ENCODE peak calls at places on chromosome 5, in six cellular contexts. K, Q, R, L, S and U are unnamed samples.

GRCh38 chr5:103808464-103809106 is 246.0 kb upstream of the NUDT12 start:
- DNase-seq in R (no peak), S (peak), L (peak), Q (no peak), K (peak), U (peak)

GRCh38 chr5:157827429-157827828 is 31.5 kb downstream of the CLINT1 start:
- DNase-seq in Q (no peak), R (no peak), K (peak), L (peak), S (no peak), U (peak)

GRCh38 chr5:77957-78804 is 13.8 kb upstream of the PLEKHG4B start:
- DNase-seq in L (peak), Q (no peak), S (no peak), R (no peak), K (peak), U (peak)

GRCh38 chr5:10145922-10146321 is 103.8 kb downstream of the ATPSCKMT start:
- DNase-seq in L (peak), R (no peak), Q (no peak), K (peak), S (no peak), U (peak)

GRCh38 chr5:118033686-118034338 is 954.5 kb downstream of the DTWD2 start:
- DNase-seq in R (no peak), Q (peak), S (no peak), K (no peak), L (no peak), U (no peak)

GRCh38 chr5:127933348-127933747 is 150.2 kb upstream of the SLC12A2 start:
- DNase-seq in S (no peak), L (no peak), R (no peak), K (no peak), Q (no peak), U (no peak)

GRCh38 chr5:169717298-169717697 is 80.2 kb downstream of the DOCK2 start:
- DNase-seq in L (peak), K (peak), S (no peak), R (no peak), Q (no peak), U (no peak)

GRCh38 chr5:80569086-80569960 is 757 bp downstream of the ANKRD34B start:
- DNase-seq in R (no peak), S (no peak), Q (no peak), L (peak), K (no peak), U (no peak)

GRCh38 chr5:179294891-179295777 is 50.1 kb downstream of the ADAMTS2 start:
- DNase-seq in L (peak), R (peak), S (no peak), K (peak), Q (peak), U (peak)

GRCh38 chr5:41869150-41869738 is 981 bp downstream of the OXCT1 start:
- DNase-seq in Q (peak), L (peak), R (peak), K (peak), S (peak), U (peak)

GRCh38 chr5:37717613-37718431 is 122.0 kb downstream of the GDNF start:
- DNase-seq in Q (peak), R (no peak), L (peak), K (peak), S (peak), U (peak)

GRCh38 chr5:134784241-134784920 is 25.8 kb downstream of the DDX46 start:
- DNase-seq in S (no peak), L (peak), Q (no peak), R (no peak), K (no peak), U (no peak)

GRCh38 chr5:158897444-158898160 is 202.1 kb downstream of the EBF1 start:
- DNase-seq in R (no peak), S (no peak), K (no peak), L (no peak), Q (no peak), U (no peak)

GRCh38 chr5:132227235-132227484 is 493 bp downstream of the P4HA2 start:
- DNase-seq in L (no peak), R (peak), S (no peak), Q (no peak), K (no peak), U (no peak)

GRCh38 chr5:157524887-157525286 is 50.7 kb downstream of the ADAM19 start:
- DNase-seq in L (no peak), R (no peak), K (no peak), Q (no peak), S (no peak), U (no peak)

GRCh38 chr5:127863610-127864395 is 160.6 kb downstream of the CCDC192 start:
- DNase-seq in L (peak), R (no peak), K (no peak), Q (no peak), S (no peak), U (no peak)

GRCh38 chr5:95958308-95959014 is 3.2 kb downstream of the ELL2 start:
- DNase-seq in S (peak), L (peak), Q (no peak), R (no peak), K (peak), U (no peak)

GRCh38 chr5:41270423-41271251 is 57.3 kb upstream of the C6 start:
- DNase-seq in K (peak), L (peak), R (no peak), S (peak), Q (peak), U (peak)

GRCh38 chr5:174100490-174100889 is 55.0 kb downstream of the NSG2 start:
- DNase-seq in K (no peak), L (no peak), S (no peak), R (no peak), Q (no peak), U (no peak)

GRCh38 chr5:125011014-125011413 is 264.6 kb upstream of the ZNF608 start:
- DNase-seq in Q (no peak), K (no peak), S (no peak), R (no peak), L (no peak), U (no peak)
- H3K4me3 ChIP-seq in Q (no peak), K (no peak), S (no peak), R (no peak), L (no peak), U (no peak)

GRCh38 chr5:32712463-32713395 is 1.6 kb downstream of the NPR3 start:
- DNase-seq in Q (no peak), R (no peak), L (peak), S (no peak), K (peak), U (peak)
- TF ChIP-seq CTCF in Q (no peak), R (peak), L (no peak), S (no peak), K (no peak), U (peak)

GRCh38 chr5:175868996-175869638 is 2.3 kb upstream of the CPLX2 start:
- DNase-seq in L (no peak), K (no peak), S (no peak), R (no peak), Q (no peak), U (no peak)

GRCh38 chr5:175868348-175868723 is 3.0 kb upstream of the CPLX2 start:
- DNase-seq in K (no peak), S (no peak), L (no peak), Q (no peak), R (no peak), U (no peak)

GRCh38 chr5:175873090-175873454 is 1.7 kb downstream of the CPLX2 start:
- DNase-seq in R (no peak), S (no peak), L (peak), Q (no peak), K (peak), U (no peak)

GRCh38 chr5:175872287-175873089 is 1.1 kb downstream of the CPLX2 start:
- DNase-seq in Q (no peak), S (peak), K (no peak), L (no peak), R (no peak), U (no peak)

DNA sequence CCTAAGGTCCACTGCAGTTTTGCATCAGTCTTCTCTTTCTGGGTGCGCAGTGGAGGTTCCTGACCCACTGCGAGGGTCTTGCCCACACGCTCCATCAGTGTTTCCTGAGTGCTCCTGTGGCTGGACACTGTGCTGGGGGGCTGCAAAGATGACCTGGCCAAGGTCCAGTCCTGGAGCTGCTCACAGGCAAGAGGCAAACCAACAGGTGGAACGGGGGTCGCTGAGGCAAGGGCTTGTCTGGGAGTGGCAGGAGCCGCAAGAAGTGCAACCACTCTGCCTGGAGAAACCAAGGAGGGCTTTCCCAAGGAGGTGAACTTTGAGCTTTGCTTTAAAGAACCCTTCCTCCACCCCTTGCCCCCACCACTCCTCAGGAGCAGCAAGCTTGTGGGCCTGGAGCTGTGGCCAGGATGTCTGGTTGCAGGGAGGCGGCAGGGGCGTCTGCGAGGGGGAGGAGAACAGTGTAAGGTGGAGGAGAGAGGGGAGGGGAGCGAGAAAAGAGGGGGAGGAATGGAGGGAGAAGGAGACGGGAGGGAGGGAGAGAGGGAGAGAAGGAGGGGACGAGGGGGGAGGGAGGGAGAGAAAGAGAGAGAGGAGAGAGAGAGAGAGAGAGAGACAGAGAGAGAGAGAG is 444 bp upstream of the CPLX2 start:
- DNase-seq in Q (no peak), R (no peak), L (no peak), K (no peak), S (no peak), U (no peak)
- H3K4me3 ChIP-seq in Q (no peak), R (no peak), L (no peak), K (no peak), S (no peak), U (no peak)

GRCh38 chr5:141655020-141655419 is 3.8 kb upstream of the FCHSD1 start:
- DNase-seq in Q (no peak), R (no peak), S (no peak), K (no peak), L (no peak), U (no peak)

GRCh38 chr5:141654298-141654697 is 3.1 kb upstream of the FCHSD1 start:
- DNase-seq in K (no peak), S (no peak), Q (no peak), L (peak), R (no peak), U (peak)

GRCh38 chr5:141656396-141656795 is 5.2 kb upstream of the FCHSD1 start:
- DNase-seq in L (no peak), K (no peak), Q (no peak), S (no peak), R (no peak), U (no peak)

GRCh38 chr5:141662028-141662427 is 10.8 kb upstream of the FCHSD1 start:
- DNase-seq in R (no peak), K (no peak), Q (no peak), S (no peak), L (no peak), U (no peak)

DNA sequence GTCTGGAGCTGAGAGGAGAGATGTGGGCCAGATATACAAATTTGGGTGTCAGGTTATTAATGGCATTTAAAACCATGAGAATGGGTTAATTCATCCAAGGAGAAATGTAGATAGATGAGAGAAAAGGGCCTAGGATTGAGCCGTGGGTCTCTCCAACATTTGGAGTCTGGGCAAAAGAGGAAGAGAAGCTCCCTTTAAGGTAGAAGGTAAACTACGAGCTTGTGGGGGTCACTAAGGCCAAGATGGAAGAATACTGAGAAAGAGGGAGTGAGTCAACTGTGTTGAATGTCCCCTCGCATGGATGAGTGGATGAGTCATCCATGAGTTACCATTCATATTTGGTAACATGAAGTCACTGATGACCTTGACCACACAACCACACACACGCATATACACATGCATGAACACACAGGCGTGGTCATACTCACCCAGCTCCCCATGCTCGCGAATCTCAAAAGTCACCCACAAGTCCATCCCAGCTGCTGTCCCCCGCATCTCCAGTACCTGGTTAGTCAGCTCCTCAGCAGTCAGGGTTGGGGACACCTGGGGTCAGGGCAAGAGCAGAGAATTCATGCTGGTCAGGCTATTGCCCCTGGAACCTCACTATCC is 6.8 kb upstream of the FCHSD1 start:
- DNase-seq in K (peak), L (peak), Q (no peak), S (no peak), R (no peak), U (peak)
- TF ChIP-seq CTCF in K (no peak), L (no peak), Q (no peak), S (no peak), R (no peak), U (no peak)